ENCODE peak calls at places on chromosomes 4 and X, in eight cellular contexts. L is activated CD4-positive, alpha-beta T cell treated with anti-CD3 and anti-CD28 coated beads, Interleukin-2, amount 50 U/mL, for 1 hour; X is cardiac septum; K is neural crest cell; N is GDM1; O is mesothelial cell of epicardium; Z is brain microvascular endothelial cell; Q is NCI-H1930. Y is an unnamed sample.

GRCh38 chr4:81369898-81370297 is 101.8 kb downstream of the RASGEF1B start:
- DNase-seq in L (no peak), Q (no peak), X (no peak), K (no peak), N (no peak), Z (no peak), O (no peak), Y (no peak)

GRCh38 chrX:2577844-2578444 is 77.2 kb upstream of the DHRSX start:
- DNase-seq in K (no peak), Q (no peak), Z (peak), O (no peak), X (no peak), N (no peak), L (no peak), Y (no peak)

GRCh38 chr4:39614487-39615162 is 24.0 kb downstream of the SMIM14 start:
- DNase-seq in L (no peak), N (no peak), X (no peak), K (no peak), O (no peak), Z (peak), Q (no peak), Y (peak)

GRCh38 chrX:71653344-71653743 is 14.0 kb upstream of the LOC101059915 start:
- DNase-seq in X (no peak), Z (no peak), K (no peak), N (no peak), O (no peak), L (no peak), Q (no peak), Y (no peak)

GRCh38 chr4:21470531-21470930 is 478.0 kb downstream of the KCNIP4 start:
- DNase-seq in L (no peak), N (no peak), K (no peak), O (no peak), Z (peak), X (no peak), Q (no peak), Y (peak)

GRCh38 chrX:18036394-18036793 is 175.3 kb upstream of the RAI2 start:
- DNase-seq in X (no peak), N (no peak), Q (no peak), K (no peak), Z (no peak), L (no peak), O (no peak), Y (no peak)

GRCh38 chrX:129980540-129981206 is 1.8 kb upstream of the BCORL1 start:
- DNase-seq in O (peak), K (peak), Q (no peak), Z (no peak), X (no peak), N (no peak), L (no peak), Y (no peak)

GRCh38 chr4:2057382-2058065 is 1.6 kb upstream of the NAT8L start:
- DNase-seq in O (no peak), N (no peak), Z (no peak), X (no peak), L (no peak), K (no peak), Q (no peak), Y (no peak)

GRCh38 chr4:25253072-25253447 is 19.2 kb downstream of the PI4K2B start:
- DNase-seq in O (no peak), N (no peak), K (no peak), Q (no peak), Z (no peak), L (no peak), X (no peak), Y (no peak)

GRCh38 chr4:187608001-187608421 is 387.6 kb upstream of the ZFP42 start:
- DNase-seq in Q (no peak), N (no peak), Z (peak), L (no peak), K (no peak), O (no peak), X (no peak), Y (no peak)